ENCODE peak calls at places on chromosome 16, in nine cellular contexts. B is adrenal gland, W is heart left ventricle, S is H1, Q is uterus, O is sigmoid colon, Y is ovary, C is tibial nerve, P is testis. J is an unnamed sample.

GRCh38 chr16:20871935-20872815 is 28.0 kb downstream of the DCUN1D3 start:
- DNase-seq in B (no peak), W (no peak), S (no peak), Q (no peak), O (no peak), Y (no peak), C (no peak), P (no peak), J (no peak)

GRCh38 chr16:81795193-81795592 is 16.1 kb downstream of the PLCG2 start:
- DNase-seq in B (no peak), W (no peak), S (no peak), Q (no peak), O (no peak), Y (no peak), C (no peak), P (no peak), J (no peak)

GRCh38 chr16:19410435-19411153 is 7.1 kb upstream of the TMC5 start:
- DNase-seq in B (no peak), W (no peak), S (peak), Q (no peak), O (no peak), Y (no peak), C (no peak), P (peak), J (no peak)

GRCh38 chr16:2467301-2468141 is 3.6 kb upstream of the NTN3 start:
- DNase-seq in B (peak), W (peak), S (peak), Q (peak), O (peak), Y (peak), C (peak), P (peak), J (peak)

GRCh38 chr16:89253548-89254287 is 36.2 kb downstream of the ZNF778 start:
- DNase-seq in B (no peak), W (no peak), S (no peak), Q (no peak), O (no peak), Y (no peak), C (no peak), P (no peak), J (peak)

GRCh38 chr16:61681124-61681523 is 355.1 kb downstream of the CDH8 start:
- DNase-seq in B (no peak), W (no peak), S (no peak), Q (no peak), O (no peak), Y (no peak), C (no peak), P (no peak), J (no peak)

GRCh38 chr16:52584921-52585320 is 38.0 kb upstream of the TOX3 start:
- DNase-seq in B (no peak), W (no peak), S (no peak), Q (no peak), O (no peak), Y (no peak), C (no peak), P (no peak), J (no peak)

GRCh38 chr16:78184554-78185183 is 85.2 kb downstream of the WWOX start:
- DNase-seq in B (no peak), W (no peak), S (peak), Q (no peak), O (no peak), Y (no peak), C (no peak), P (no peak), J (no peak)

GRCh38 chr16:19883296-19883951 is 1.2 kb downstream of the GPRC5B start:
- DNase-seq in B (peak), W (peak), S (peak), Q (peak), O (no peak), Y (peak), C (peak), P (peak), J (peak)

GRCh38 chr16:68387301-68387700 is 61.0 kb downstream of the SMPD3 start:
- DNase-seq in B (no peak), W (no peak), S (peak), Q (no peak), O (no peak), Y (no peak), C (no peak), P (no peak), J (no peak)

GRCh38 chr16:22664132-22664531 is 149.8 kb upstream of the HS3ST2 start:
- DNase-seq in B (no peak), W (no peak), S (no peak), Q (no peak), O (peak), Y (no peak), C (no peak), P (no peak), J (no peak)

GRCh38 chr16:89453662-89454321 is 36.6 kb downstream of the ANKRD11 start:
- DNase-seq in B (no peak), W (peak), S (no peak), Q (no peak), O (no peak), Y (no peak), C (no peak), P (no peak), J (peak)

GRCh38 chr16:70151391-70151790 is 22.2 kb upstream of the CLEC18C start:
- DNase-seq in B (no peak), W (no peak), S (no peak), Q (no peak), O (no peak), Y (no peak), C (no peak), P (no peak), J (no peak)

GRCh38 chr16:425082-425718 is at the start of gene RAB11FIP3:
- DNase-seq in B (peak), W (peak), S (peak), Q (peak), O (peak), Y (peak), C (peak), P (peak), J (peak)

GRCh38 chr16:424623-425081 is 797 bp upstream of the RAB11FIP3 start:
- DNase-seq in B (peak), W (peak), S (peak), Q (peak), O (peak), Y (peak), C (no peak), P (peak), J (peak)

GRCh38 chr16:426115-426905 is 861 bp downstream of the RAB11FIP3 start:
- DNase-seq in B (peak), W (peak), S (peak), Q (no peak), O (no peak), Y (peak), C (no peak), P (no peak), J (peak)

GRCh38 chr16:425740-426114 is 278 bp downstream of the RAB11FIP3 start:
- DNase-seq in B (no peak), W (peak), S (no peak), Q (no peak), O (no peak), Y (no peak), C (no peak), P (no peak), J (no peak)

DNA sequence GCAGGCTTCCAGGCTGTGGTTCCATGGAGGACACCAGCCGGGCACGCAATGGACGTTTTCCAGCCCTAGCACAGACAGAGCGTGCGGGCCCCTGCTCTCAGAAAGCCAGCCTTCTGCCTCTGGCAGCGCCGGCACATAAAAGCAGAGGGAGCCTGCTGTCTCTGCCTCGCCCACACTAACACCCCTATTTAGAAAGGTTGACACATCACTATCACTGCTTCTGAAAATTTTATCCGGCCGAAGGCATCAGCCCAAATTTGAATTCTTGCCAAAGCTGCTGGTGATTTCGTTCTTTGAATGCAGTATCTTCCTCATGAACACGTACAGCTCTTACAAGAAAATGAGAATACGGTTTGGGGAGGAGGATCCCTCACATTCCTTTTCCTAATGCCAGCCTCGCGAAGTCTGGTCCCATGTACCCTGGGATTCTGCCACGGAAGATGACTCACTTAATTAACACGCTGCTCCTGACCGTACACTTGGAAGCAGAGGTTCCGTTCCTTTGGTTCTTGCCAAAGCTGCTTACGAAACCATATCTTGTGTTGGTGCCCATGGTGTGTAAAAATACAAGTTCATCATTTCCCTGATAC is 1.3 kb upstream of the RAB11FIP3 start:
- DNase-seq in B (peak), W (peak), S (no peak), Q (peak), O (peak), Y (peak), C (peak), P (peak), J (peak)
- TF ChIP-seq POLR2A in B (peak), W (no peak), S (no peak), Q (no peak), O (no peak), Y (no peak), C (no peak), P (no peak), J (no peak)

GRCh38 chr16:13919683-13920509 is at the start of gene ERCC4:
- DNase-seq in B (peak), W (peak), S (peak), Q (peak), O (peak), Y (peak), C (peak), P (peak), J (peak)
- TF ChIP-seq POLR2A in B (peak), W (no peak), S (no peak), Q (peak), O (no peak), Y (peak), C (no peak), P (no peak), J (peak)

DNA sequence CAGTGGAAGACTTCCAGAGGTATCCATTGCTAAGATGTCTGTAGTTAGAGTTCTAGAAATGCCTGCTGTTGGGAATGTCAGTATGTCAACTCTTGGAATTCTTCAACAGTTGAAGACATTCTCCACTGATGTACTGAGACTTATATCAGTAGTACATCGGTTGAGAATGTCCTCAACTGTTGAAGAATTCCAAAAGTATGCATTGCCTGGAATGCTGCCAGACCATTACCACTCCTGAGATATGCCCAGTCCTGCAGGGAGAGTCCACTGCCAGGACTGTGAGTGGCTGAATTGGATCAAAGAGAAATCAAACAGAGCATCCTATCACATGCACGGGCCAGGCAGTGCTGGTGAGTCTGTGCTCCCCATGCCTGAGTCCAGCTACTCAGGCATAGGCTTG is 42.0 kb downstream of the IL21R start:
- DNase-seq in B (no peak), W (no peak), S (no peak), Q (no peak), O (no peak), Y (no peak), C (no peak), P (no peak), J (no peak)
- TF ChIP-seq POLR2A in B (no peak), W (no peak), S (no peak), Q (no peak), O (no peak), Y (no peak), C (no peak), P (no peak), J (no peak)

DNA sequence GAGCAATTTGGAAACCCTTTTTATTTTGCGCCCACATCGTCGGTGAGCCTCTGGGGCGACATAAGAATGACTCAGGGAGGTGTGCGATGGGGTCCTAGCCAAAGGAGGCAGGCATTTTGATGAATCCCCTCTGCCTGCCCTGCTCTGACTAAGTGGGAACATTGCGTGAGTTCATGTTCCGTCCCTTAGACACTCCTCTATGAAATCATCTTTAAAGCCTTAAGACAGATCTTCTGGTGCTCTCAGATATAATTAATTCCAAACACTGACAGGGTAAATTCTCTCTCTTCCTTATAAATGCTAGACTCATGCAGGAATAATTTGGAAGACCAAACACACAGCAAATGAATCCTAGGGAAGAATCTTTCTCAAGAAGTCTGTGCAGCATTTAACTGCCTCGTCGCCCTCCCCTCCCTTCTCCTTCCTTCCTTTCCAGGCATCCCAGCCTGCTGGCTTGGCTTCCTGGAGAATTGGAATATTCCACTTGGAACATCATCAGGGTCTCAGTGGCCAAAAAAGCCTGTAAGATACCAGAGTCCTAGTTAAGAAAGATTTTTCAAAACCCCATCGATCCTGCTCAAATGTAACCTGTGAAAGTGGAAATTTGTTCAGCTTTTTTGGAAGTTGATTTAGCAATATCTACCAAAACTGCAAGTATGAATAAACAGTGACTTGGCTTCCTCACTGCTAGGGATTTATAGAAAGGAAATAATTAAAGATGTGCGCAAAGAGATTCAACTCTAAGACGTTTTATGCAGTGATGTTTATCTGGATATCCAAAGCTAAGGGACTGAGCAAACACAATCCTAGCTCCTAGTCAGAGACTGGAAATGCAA is 52.5 kb upstream of the FOXF1 start:
- DNase-seq in B (no peak), W (no peak), S (no peak), Q (peak), O (peak), Y (no peak), C (no peak), P (no peak), J (no peak)
- TF ChIP-seq POLR2A in B (no peak), W (no peak), S (no peak), Q (no peak), O (no peak), Y (no peak), C (no peak), P (no peak), J (no peak)

J was measured in NB4.